ENCODE peak calls at places on chromosomes 11 and 22, in six cellular contexts. N is IMR-90, U is SK-N-SH, W is HepG2, Q is K562, V is GM12878. I is an unnamed sample.
A peak's percentile ranks its signal among the peaks of the same experiment; 100 is the strongest.

GRCh38 chr11:48043998-48044512 is 63.7 kb downstream of the PTPRJ start:
- DNase-seq in Q (no peak), V (no peak), U (no peak), W (no peak), N (no peak), I (no peak)

GRCh38 chr22:17430298-17430900 is 61.1 kb downstream of the CECR2 start:
- DNase-seq in V (no peak), U (no peak), Q (no peak), N (no peak), W (no peak), I (no peak)

GRCh38 chr11:73379189-73379880 is 3.1 kb downstream of the RELT start:
- DNase-seq in Q (peak; percentile 48), N (no peak), W (no peak), V (no peak), U (no peak), I (no peak)

GRCh38 chr22:27331526-27332281 is 469.9 kb downstream of the MN1 start:
- DNase-seq in N (peak; percentile 27), V (no peak), W (peak; percentile 6), U (peak; percentile 81), Q (no peak), I (peak; percentile 66)

GRCh38 chr11:2991477-2992233 is 474 bp downstream of the NAP1L4 start:
- DNase-seq in U (no peak), W (peak; percentile 18), N (peak; percentile 20), V (no peak), Q (peak; percentile 79), I (peak; percentile 24)

GRCh38 chr11:33695051-33695566 is 5.5 kb downstream of the C11orf91 start:
- DNase-seq in Q (no peak), U (no peak), N (no peak), V (no peak), W (peak; percentile 28), I (no peak)

GRCh38 chr11:2529636-2530035 is 84.8 kb downstream of the KCNQ1 start:
- DNase-seq in Q (no peak), N (no peak), U (no peak), V (no peak), W (no peak), I (no peak)

GRCh38 chr11:116202922-116203321 is 569.9 kb downstream of the BUD13 start:
- DNase-seq in Q (no peak), W (no peak), U (no peak), V (no peak), N (no peak), I (no peak)

GRCh38 chr22:29272624-29273023 is 4.6 kb downstream of the EWSR1 start:
- DNase-seq in Q (no peak), V (no peak), W (no peak), U (no peak), N (no peak), I (no peak)

GRCh38 chr11:47186076-47186936 is at the start of gene PACSIN3:
- DNase-seq in N (peak; percentile 19), V (no peak), U (peak; percentile 92), W (peak; percentile 43), Q (peak; percentile 64), I (peak; percentile 72)

GRCh38 chr11:30349885-30350284 is 27.0 kb downstream of the ARL14EP start:
- DNase-seq in Q (no peak), W (no peak), N (no peak), U (no peak), V (no peak), I (no peak)

GRCh38 chr11:32427616-32427934 is 7.8 kb downstream of the WT1 start:
- DNase-seq in Q (no peak), V (no peak), U (no peak), N (no peak), W (no peak), I (no peak)

GRCh38 chr11:73249858-73250773 is 22.0 kb upstream of the P2RY6 start:
- DNase-seq in W (no peak), V (no peak), U (no peak), N (no peak), Q (no peak), I (no peak)

GRCh38 chr11:67484847-67485311 is 2.1 kb downstream of the AIP start:
- DNase-seq in V (peak; percentile 76), Q (no peak), N (no peak), W (no peak), U (no peak), I (no peak)

GRCh38 chr11:14537134-14537599 is 17.0 kb upstream of the PSMA1 start:
- DNase-seq in U (peak; percentile 68), W (peak; percentile 20), N (peak; percentile 15), V (no peak), Q (peak; percentile 63), I (peak; percentile 65)

GRCh38 chr11:115361025-115361424 is 143.2 kb downstream of the CADM1 start:
- DNase-seq in W (no peak), V (no peak), Q (no peak), N (no peak), U (no peak), I (no peak)

GRCh38 chr22:37471721-37472417 is 14.3 kb downstream of the MFNG start:
- DNase-seq in V (no peak), W (no peak), N (no peak), Q (no peak), U (no peak), I (no peak)

DNA sequence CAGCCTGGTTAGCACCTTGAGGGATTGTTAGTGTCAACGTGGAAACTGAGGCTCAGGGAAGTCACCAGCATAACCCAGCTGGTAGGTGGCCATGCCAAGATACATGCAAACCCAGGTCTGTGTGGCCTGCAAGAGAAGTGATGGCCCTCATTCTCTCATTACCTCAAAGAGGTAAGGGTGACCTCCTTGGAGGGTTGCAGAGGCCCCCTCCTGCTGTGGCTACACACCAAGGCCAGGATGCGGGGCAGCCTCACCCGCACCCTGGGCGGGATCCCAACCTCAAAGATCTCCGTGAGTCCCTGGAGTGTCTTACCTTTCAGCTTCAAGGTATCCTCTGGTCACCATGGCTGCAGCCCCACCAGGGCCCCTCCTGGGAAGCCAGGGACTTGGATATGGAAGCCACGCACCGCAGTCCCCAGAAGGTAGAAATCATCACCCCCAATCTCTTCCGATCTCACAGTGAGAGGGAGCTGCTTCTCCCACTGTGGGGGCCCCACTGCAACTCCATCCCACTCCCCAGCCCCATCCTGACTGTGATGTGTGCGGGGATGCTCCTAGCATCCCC is 95.4 kb downstream of the MORC2 start:
- DNase-seq in U (peak; percentile 9), N (no peak), V (no peak), W (no peak), Q (no peak), I (no peak)
- TF ChIP-seq SMC3 in U (no peak), N (no peak), V (no peak), W (no peak), Q (no peak), I (no peak)

DNA sequence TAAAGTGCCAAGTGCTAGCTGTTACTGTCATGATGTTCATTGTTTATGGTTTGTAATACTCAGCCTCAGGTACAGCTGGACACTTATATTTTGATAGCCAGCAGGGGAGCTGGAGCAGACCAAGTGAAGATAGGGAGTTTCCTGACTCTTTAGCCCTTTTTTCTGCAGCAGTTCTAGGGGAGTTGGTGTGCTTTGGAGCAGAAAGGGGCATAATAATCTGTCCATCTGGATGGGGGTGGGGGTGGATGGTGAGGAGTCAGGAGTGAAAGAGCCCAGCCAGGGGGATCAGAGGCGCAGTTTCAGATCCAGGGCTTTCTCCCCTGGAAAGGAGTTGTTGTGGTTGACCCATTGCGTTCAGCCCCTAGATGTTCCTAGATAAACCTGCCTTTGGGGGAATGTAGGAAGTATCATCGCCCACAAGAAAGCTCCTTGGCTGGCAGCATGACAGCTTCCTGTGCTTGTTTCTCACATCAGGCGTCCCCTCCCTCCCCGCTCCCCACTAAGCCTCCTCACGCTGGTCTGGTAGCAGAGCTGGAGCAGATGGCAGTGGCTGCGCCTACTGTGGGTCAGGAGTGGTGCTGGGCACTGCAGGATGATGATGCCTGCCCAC is 41.9 kb downstream of the MED15 start:
- DNase-seq in V (no peak), N (no peak), Q (peak; percentile 49), W (no peak), U (no peak), I (no peak)
- TF ChIP-seq SMC3 in V (no peak), N (no peak), Q (peak; percentile 4), W (no peak), U (no peak), I (no peak)

GRCh38 chr11:59550368-59550841 is 39.1 kb downstream of the OR4D9 start:
- DNase-seq in U (peak; percentile 81), V (peak; percentile 96), Q (peak; percentile 97), N (peak; percentile 97), W (peak; percentile 94), I (peak; percentile 99)

GRCh38 chr11:59552844-59553243 is 41.5 kb downstream of the OR4D9 start:
- DNase-seq in W (no peak), U (no peak), V (no peak), N (no peak), Q (no peak), I (no peak)

GRCh38 chr11:59553323-59553722 is 42.0 kb downstream of the OR4D9 start:
- DNase-seq in U (no peak), W (no peak), Q (no peak), V (no peak), N (no peak), I (no peak)

GRCh38 chr11:59550842-59551650 is 39.7 kb downstream of the OR4D9 start:
- DNase-seq in Q (peak; percentile 96), N (peak; percentile 92), V (peak; percentile 86), U (peak; percentile 44), W (peak; percentile 89), I (no peak)

GRCh38 chr11:59551651-59552521 is 40.5 kb downstream of the OR4D9 start:
- DNase-seq in Q (peak; percentile 87), W (peak; percentile 42), U (peak; percentile 21), N (peak; percentile 90), V (no peak), I (peak; percentile 93)
- TF ChIP-seq SMC3 in Q (no peak), W (no peak), U (no peak), N (no peak), V (no peak), I (no peak)

GRCh38 chr11:35178862-35179261 is 39.9 kb downstream of the CD44 start:
- DNase-seq in U (no peak), V (no peak), N (peak; percentile 35), Q (no peak), W (no peak), I (no peak)
- TF ChIP-seq SMC3 in U (no peak), V (no peak), N (no peak), Q (no peak), W (no peak), I (no peak)

GRCh38 chr11:61041755-61042518 is 60.4 kb upstream of the CD5 start:
- DNase-seq in Q (no peak), N (no peak), V (no peak), W (no peak), U (no peak), I (no peak)
- TF ChIP-seq SMC3 in Q (no peak), N (no peak), V (no peak), W (no peak), U (no peak), I (no peak)

GRCh38 chr11:123197711-123198110 is 2.7 kb upstream of the CLMP start:
- DNase-seq in N (peak; percentile 97), Q (no peak), W (no peak), U (no peak), V (no peak), I (no peak)
- TF ChIP-seq SMC3 in N (no peak), Q (no peak), W (no peak), U (no peak), V (no peak), I (no peak)

I was measured in A549.